ENCODE peak calls at places on chromosomes 3 and 15, in four cellular contexts. N is mesendoderm, B is H1, Y is H9. A is an unnamed sample.

GRCh38 chr15:25678498-25678865 is 184.6 kb downstream of the ATP10A start:
- DNase-seq in Y (no peak), N (no peak), B (no peak), A (no peak)

GRCh38 chr3:120622870-120623718 is 27.0 kb downstream of the NDUFB4 start:
- DNase-seq in Y (peak; percentile 38), B (no peak), N (peak; percentile 60), A (peak; percentile 82)

GRCh38 chr15:31241888-31242287 is 84.7 kb upstream of the KLF13 start:
- DNase-seq in N (peak; percentile 50), B (no peak), Y (no peak), A (no peak)

GRCh38 chr3:105845488-105845887 is 23.3 kb downstream of the CBLB start:
- DNase-seq in Y (no peak), B (no peak), N (peak; percentile 56), A (no peak)

GRCh38 chr3:27090265-27091041 is 278.7 kb downstream of the NEK10 start:
- DNase-seq in N (no peak), Y (no peak), B (no peak), A (peak; percentile 10)

GRCh38 chr3:11717768-11718581 is 74.3 kb upstream of the VGLL4 start:
- DNase-seq in N (no peak), B (no peak), Y (no peak), A (peak; percentile 46)

GRCh38 chr15:61584410-61584809 is 355.3 kb upstream of the RORA start:
- DNase-seq in B (no peak), Y (no peak), N (no peak), A (no peak)

GRCh38 chr3:149368850-149369497 is 8.5 kb downstream of the TM4SF1 start:
- DNase-seq in N (no peak), B (no peak), Y (no peak), A (no peak)

GRCh38 chr3:46076606-46077005 is 49.3 kb upstream of the XCR1 start:
- DNase-seq in Y (no peak), N (no peak), B (no peak), A (peak; percentile 13)

GRCh38 chr3:29280675-29281264 is at the start of gene RBMS3:
- DNase-seq in N (peak; percentile 97), B (peak; percentile 57), Y (peak; percentile 78), A (peak; percentile 97)

GRCh38 chr3:8424281-8424680 is 77.3 kb upstream of the LMCD1 start:
- DNase-seq in Y (no peak), N (no peak), B (no peak), A (no peak)

GRCh38 chr3:36258381-36258780 is 121.9 kb upstream of the STAC start:
- DNase-seq in B (no peak), N (no peak), Y (no peak), A (no peak)

GRCh38 chr3:196968233-196969000 is at the start of gene PIGZ:
- DNase-seq in Y (no peak), B (no peak), N (no peak), A (no peak)

GRCh38 chr3:112140584-112140983 is 7.5 kb upstream of the GCSAM start:
- DNase-seq in Y (no peak), N (no peak), B (no peak), A (no peak)

GRCh38 chr3:36905545-36905944 is 39.3 kb downstream of the TRANK1 start:
- DNase-seq in N (no peak), Y (no peak), B (no peak), A (peak; percentile 16)

GRCh38 chr15:98954411-98954810 is 53.2 kb downstream of the PGPEP1L start:
- DNase-seq in B (no peak), N (no peak), Y (no peak), A (peak; percentile 88)

GRCh38 chr3:69250014-69250413 is 127.6 kb upstream of the LMOD3 start:
- DNase-seq in Y (peak; percentile 62), B (no peak), N (peak; percentile 97), A (no peak)

GRCh38 chr15:84824260-84824690 is 7.1 kb downstream of the ALPK3 start:
- DNase-seq in N (no peak), B (no peak), Y (no peak), A (no peak)

GRCh38 chr15:79184465-79184892 is 93.9 kb upstream of the RASGRF1 start:
- DNase-seq in Y (peak; percentile 83), B (no peak), N (peak; percentile 80), A (peak; percentile 55)

GRCh38 chr3:107441617-107442016 is 64.4 kb downstream of the CCDC54 start:
- DNase-seq in N (peak; percentile 73), Y (peak; percentile 37), B (no peak), A (peak; percentile 33)

GRCh38 chr3:184642623-184643308 is 69.1 kb downstream of the MAGEF1 start:
- DNase-seq in B (no peak), N (peak; percentile 97), Y (no peak), A (no peak)

GRCh38 chr15:35168464-35168863 is 83.4 kb upstream of the NANOGP8 start:
- DNase-seq in N (no peak), B (no peak), Y (no peak), A (peak; percentile 90)

GRCh38 chr3:112894258-112894657 is 47.6 kb upstream of the CD200R1L start:
- DNase-seq in N (peak; percentile 81), B (peak; percentile 36), Y (peak; percentile 87), A (peak; percentile 63)

GRCh38 chr3:131174752-131175151 is 148.1 kb downstream of the NEK11 start:
- DNase-seq in N (peak; percentile 33), Y (no peak), B (no peak), A (no peak)

GRCh38 chr3:82509951-82510603 is 748.6 kb upstream of the GBE1 start:
- DNase-seq in B (no peak), N (no peak), Y (peak; percentile 27), A (no peak)

GRCh38 chr15:66611257-66612053 is 45.7 kb upstream of the LCTL start:
- DNase-seq in Y (no peak), B (no peak), N (no peak), A (no peak)

GRCh38 chr3:184687363-184688049 is 24.4 kb downstream of the MAGEF1 start:
- DNase-seq in B (no peak), N (no peak), Y (no peak), A (no peak)

GRCh38 chr3:143121240-143122088 is 1.9 kb downstream of the CHST2 start:
- DNase-seq in B (no peak), N (peak; percentile 85), Y (peak; percentile 80), A (peak; percentile 55)

GRCh38 chr3:29329986-29330514 is 49.2 kb downstream of the RBMS3 start:
- DNase-seq in Y (no peak), B (no peak), N (no peak), A (peak; percentile 63)

GRCh38 chr3:21326704-21327103 is 424.3 kb downstream of the ZNF385D start:
- DNase-seq in B (no peak), N (peak; percentile 86), Y (no peak), A (peak; percentile 7)

GRCh38 chr15:98840010-98840409 is 167.6 kb downstream of the PGPEP1L start:
- DNase-seq in Y (no peak), N (no peak), B (no peak), A (no peak)

DNA sequence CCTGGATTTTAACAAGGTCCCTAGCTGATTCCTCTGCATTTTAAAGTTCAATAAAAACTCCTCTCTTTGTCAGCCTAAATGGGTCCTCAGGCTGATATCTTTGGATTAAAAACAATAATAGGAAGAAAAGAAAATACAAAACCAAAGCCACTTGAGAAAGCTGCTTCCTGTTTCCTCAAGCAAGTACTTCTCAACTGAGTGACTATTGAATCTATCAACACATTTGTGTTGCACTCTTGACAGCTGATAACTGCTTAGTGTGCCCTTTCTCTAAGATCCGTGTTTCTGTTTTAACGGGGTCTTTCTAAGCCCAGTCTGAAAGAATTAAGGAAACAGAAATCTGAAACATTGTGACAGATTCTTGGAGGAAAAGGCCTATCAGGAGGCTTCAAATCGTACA is 410.7 kb downstream of the GRM7 start:
- DNase-seq in N (no peak), B (no peak), Y (no peak), A (no peak)
- H3K56ac ChIP-seq in N (no peak overlapping the region), B (no peak overlapping the region), Y (no peak overlapping the region), A (no peak overlapping the region)

DNA sequence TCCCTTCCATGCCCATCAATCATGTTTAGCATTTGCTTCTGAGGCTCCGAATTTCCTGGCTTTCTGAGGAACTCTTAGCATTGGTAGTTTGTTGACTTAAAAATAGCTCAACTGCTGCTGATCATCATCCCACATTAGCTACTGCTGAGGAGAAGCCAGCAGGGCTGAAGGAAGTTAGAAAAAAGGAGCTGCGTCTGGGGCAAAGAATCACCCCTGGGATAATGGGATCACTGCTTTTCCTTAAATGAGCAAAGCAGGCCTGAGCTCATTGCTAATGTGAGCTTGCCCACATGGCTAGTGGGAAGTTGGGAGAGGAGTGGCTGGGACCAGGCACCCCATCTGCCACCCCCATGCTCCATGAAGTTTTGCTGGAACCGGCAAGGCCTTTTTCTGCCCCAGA is 39.7 kb downstream of the CYP19A1 start:
- DNase-seq in N (no peak), B (no peak), Y (no peak), A (no peak)
- H3K56ac ChIP-seq in N (no peak overlapping the region), B (no peak overlapping the region), Y (no peak overlapping the region), A (no peak overlapping the region)

GRCh38 chr15:70722266-70723123 is 40.9 kb downstream of the UACA start:
- DNase-seq in Y (no peak), B (no peak), N (peak; percentile 52), A (peak; percentile 74)

GRCh38 chr15:70723927-70724326 is 39.4 kb downstream of the UACA start:
- DNase-seq in B (no peak), N (no peak), Y (no peak), A (no peak)

GRCh38 chr15:70723124-70723427 is 40.3 kb downstream of the UACA start:
- DNase-seq in Y (no peak), N (no peak), B (no peak), A (no peak)

GRCh38 chr15:70717237-70717793 is 46.0 kb downstream of the UACA start:
- DNase-seq in Y (no peak), N (no peak), B (no peak), A (peak; percentile 42)

GRCh38 chr15:70720228-70721016 is 42.9 kb downstream of the UACA start:
- DNase-seq in B (no peak), N (peak; percentile 32), Y (no peak), A (no peak)
- H3K56ac ChIP-seq in B (no peak overlapping the region), N (peak overlapping the region; percentile 15), Y (no peak overlapping the region), A (no peak overlapping the region)

GRCh38 chr15:94615688-94616087 is 384.3 kb downstream of the MCTP2 start:
- DNase-seq in B (no peak), N (no peak), Y (no peak), A (no peak)
- H3K56ac ChIP-seq in B (no peak overlapping the region), N (no peak overlapping the region), Y (no peak overlapping the region), A (no peak overlapping the region)

GRCh38 chr15:69131362-69132215 is 28.8 kb upstream of the GLCE start:
- DNase-seq in N (no peak), B (no peak), Y (no peak), A (no peak)
- H3K56ac ChIP-seq in N (no peak overlapping the region), B (no peak overlapping the region), Y (no peak overlapping the region), A (no peak overlapping the region)

GRCh38 chr3:173398111-173398479 is 551 bp downstream of the NLGN1 start:
- DNase-seq in N (peak; percentile 79), B (peak; percentile 5), Y (no peak), A (no peak)

GRCh38 chr3:173397161-173398110 is at the start of gene NLGN1:
- DNase-seq in Y (peak; percentile 74), N (peak; percentile 70), B (peak; percentile 21), A (peak; percentile 72)

GRCh38 chr3:173401369-173401768 is 3.8 kb downstream of the NLGN1 start:
- DNase-seq in Y (no peak), N (no peak), B (no peak), A (no peak)

GRCh38 chr3:173396191-173397041 is 1.1 kb upstream of the NLGN1 start:
- DNase-seq in B (no peak), Y (peak; percentile 50), N (peak; percentile 62), A (no peak)

GRCh38 chr3:173399001-173399400 is 1.5 kb downstream of the NLGN1 start:
- DNase-seq in B (no peak), Y (no peak), N (no peak), A (no peak)
- H3K56ac ChIP-seq in B (no peak overlapping the region), Y (no peak overlapping the region), N (no peak overlapping the region), A (no peak overlapping the region)